ENCODE peak calls at places on chromosome 6, in five cellular contexts. G is A549, X is stomach, E is heart left ventricle, K is fibroblast of lung. Z is an unnamed sample.

GRCh38 chr6:240151-240550 is 52.1 kb upstream of the DUSP22 start:
- DNase-seq in G (no peak), X (no peak), E (no peak), K (no peak), Z (no peak)

GRCh38 chr6:95240514-95240913 is 336.8 kb upstream of the MANEA start:
- DNase-seq in G (no peak), X (no peak), E (no peak), K (no peak), Z (no peak)

GRCh38 chr6:42133926-42134325 is 8.5 kb downstream of the C6orf132 start:
- DNase-seq in G (no peak), X (no peak), E (no peak), K (no peak), Z (no peak)

GRCh38 chr6:53309059-53309896 is 39.5 kb downstream of the ELOVL5 start:
- DNase-seq in G (no peak), X (peak), E (peak), K (peak), Z (peak)

GRCh38 chr6:4017847-4018193 is 61.1 kb downstream of the FAM217A start:
- DNase-seq in G (no peak), X (no peak), E (no peak), K (peak), Z (no peak)

GRCh38 chr6:15132854-15133670 is 112.8 kb upstream of the JARID2 start:
- DNase-seq in G (peak), X (no peak), E (no peak), K (peak), Z (no peak)

GRCh38 chr6:41704028-41704427 is 31.4 kb downstream of the TFEB start:
- DNase-seq in G (no peak), X (no peak), E (no peak), K (no peak), Z (no peak)

GRCh38 chr6:151059612-151060095 is 180.1 kb upstream of the AKAP12 start:
- DNase-seq in G (no peak), X (no peak), E (no peak), K (peak), Z (no peak)

GRCh38 chr6:43628392-43629103 is 516 bp downstream of the GTPBP2 start:
- DNase-seq in G (peak), X (peak), E (peak), K (peak), Z (no peak)

GRCh38 chr6:43622541-43622940 is 6.5 kb downstream of the GTPBP2 start:
- DNase-seq in G (no peak), X (no peak), E (no peak), K (no peak), Z (no peak)

GRCh38 chr6:117549606-117550005 is 52.7 kb downstream of the GOPC start:
- DNase-seq in G (no peak), X (no peak), E (no peak), K (no peak), Z (no peak)

GRCh38 chr6:128350416-128351254 is 169.8 kb downstream of the PTPRK start:
- DNase-seq in G (peak), X (no peak), E (no peak), K (no peak), Z (no peak)

GRCh38 chr6:54307412-54308036 is 717 bp upstream of the TINAG start:
- DNase-seq in G (peak), X (no peak), E (no peak), K (no peak), Z (no peak)

GRCh38 chr6:109308018-109308492 is 74.2 kb downstream of the CD164 start:
- DNase-seq in G (peak), X (peak), E (peak), K (peak), Z (peak)

GRCh38 chr6:24405262-24405661 is 2.5 kb downstream of the MRS2 start:
- DNase-seq in G (no peak), X (no peak), E (no peak), K (no peak), Z (no peak)

GRCh38 chr6:139247618-139248017 is 44.2 kb downstream of the TXLNB start:
- DNase-seq in G (no peak), X (no peak), E (no peak), K (no peak), Z (no peak)

GRCh38 chr6:119351005-119351394 is 1.4 kb upstream of the MAN1A1 start:
- DNase-seq in G (no peak), X (no peak), E (no peak), K (peak), Z (no peak)

GRCh38 chr6:38933426-38933825 is 115.2 kb upstream of the GLP1R start:
- DNase-seq in G (peak), X (no peak), E (no peak), K (peak), Z (peak)

GRCh38 chr6:109165392-109165964 is 70.2 kb downstream of the CEP57L1 start:
- DNase-seq in G (no peak), X (no peak), E (peak), K (peak), Z (no peak)

GRCh38 chr6:130178692-130179091 is 44.1 kb downstream of the SAMD3 start:
- DNase-seq in G (peak), X (no peak), E (no peak), K (peak), Z (no peak)

GRCh38 chr6:119565893-119566292 is 216.3 kb upstream of the MAN1A1 start:
- DNase-seq in G (no peak), X (no peak), E (no peak), K (no peak), Z (no peak)

GRCh38 chr6:170237999-170238740 is 52.7 kb downstream of the DLL1 start:
- DNase-seq in G (no peak), X (no peak), E (no peak), K (no peak), Z (no peak)

GRCh38 chr6:26330835-26331808 is 33.9 kb upstream of the BTN3A2 start:
- DNase-seq in G (no peak), X (no peak), E (no peak), K (no peak), Z (no peak)

GRCh38 chr6:39079197-39079596 is 30.6 kb downstream of the GLP1R start:
- DNase-seq in G (no peak), X (no peak), E (no peak), K (no peak), Z (no peak)

GRCh38 chr6:167699141-167700036 is 127.3 kb upstream of the AFDN start:
- DNase-seq in G (no peak), X (peak), E (peak), K (no peak), Z (no peak)

GRCh38 chr6:105795913-105796517 is 290.1 kb upstream of the PRDM1 start:
- DNase-seq in G (peak), X (peak), E (no peak), K (no peak), Z (peak)

GRCh38 chr6:75691012-75691411 is 58.0 kb upstream of the MYO6 start:
- DNase-seq in G (no peak), X (no peak), E (no peak), K (peak), Z (no peak)

GRCh38 chr6:40805336-40805735 is 218.2 kb upstream of the LRFN2 start:
- DNase-seq in G (no peak), X (no peak), E (no peak), K (no peak), Z (no peak)

GRCh38 chr6:78810146-78810545 is 57.2 kb upstream of the IRAK1BP1 start:
- DNase-seq in G (peak), X (no peak), E (no peak), K (peak), Z (peak)

GRCh38 chr6:69832558-69832957 is 33.8 kb upstream of the COL19A1 start:
- DNase-seq in G (no peak), X (no peak), E (no peak), K (no peak), Z (no peak)
- H3K4me3 ChIP-seq in G (no peak), X (no peak), E (no peak), K (no peak), Z (no peak)

GRCh38 chr6:159043236-159043635 is 1.6 kb downstream of the TAGAP start:
- DNase-seq in G (no peak), X (no peak), E (no peak), K (no peak), Z (no peak)
- H3K4me3 ChIP-seq in G (no peak), X (peak), E (no peak), K (no peak), Z (no peak)

GRCh38 chr6:158853872-158854213 is 34.7 kb upstream of the EZR start:
- DNase-seq in G (peak), X (no peak), E (no peak), K (no peak), Z (no peak)
- H3K4me3 ChIP-seq in G (peak), X (no peak), E (no peak), K (no peak), Z (no peak)

DNA sequence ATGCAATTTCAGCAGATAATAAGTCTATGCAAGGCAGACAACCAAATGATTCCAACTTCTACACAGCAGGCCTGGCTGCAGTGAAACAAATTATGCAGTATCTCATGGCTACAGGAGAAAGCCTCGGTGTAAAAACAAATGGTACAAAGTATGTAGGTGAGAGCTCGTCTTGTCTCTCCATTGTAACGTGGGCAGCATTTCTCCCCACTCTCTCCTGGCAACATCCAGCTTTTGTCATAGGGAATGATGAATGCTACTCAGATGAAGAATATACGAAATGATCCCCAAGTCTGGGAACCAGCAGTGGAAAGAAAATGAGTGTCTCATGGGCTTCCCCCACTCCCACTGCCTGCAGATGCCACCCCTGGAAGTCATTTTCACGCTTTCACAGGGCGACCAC is 32.4 kb downstream of the FYN start:
- DNase-seq in G (no peak), X (no peak), E (no peak), K (no peak), Z (no peak)
- H3K4me3 ChIP-seq in G (no peak), X (no peak), E (no peak), K (no peak), Z (no peak)

GRCh38 chr6:10413850-10414765 is 766 bp downstream of the TFAP2A start:
- DNase-seq in G (peak), X (no peak), E (no peak), K (no peak), Z (no peak)
- H3K4me3 ChIP-seq in G (peak), X (peak), E (no peak), K (no peak), Z (peak)

GRCh38 chr6:14125346-14125745 is 7.8 kb downstream of the CD83 start:
- DNase-seq in G (no peak), X (no peak), E (no peak), K (no peak), Z (no peak)

GRCh38 chr6:14119764-14120163 is 2.2 kb downstream of the CD83 start:
- DNase-seq in G (no peak), X (no peak), E (no peak), K (peak), Z (no peak)

GRCh38 chr6:14120556-14120955 is 3.0 kb downstream of the CD83 start:
- DNase-seq in G (no peak), X (no peak), E (no peak), K (no peak), Z (no peak)

GRCh38 chr6:14123331-14124105 is 5.9 kb downstream of the CD83 start:
- DNase-seq in G (no peak), X (no peak), E (no peak), K (no peak), Z (no peak)

GRCh38 chr6:14121936-14122344 is 4.4 kb downstream of the CD83 start:
- DNase-seq in G (no peak), X (no peak), E (peak), K (no peak), Z (no peak)
- H3K4me3 ChIP-seq in G (no peak), X (no peak), E (no peak), K (no peak), Z (no peak)

GRCh38 chr6:33432546-33432945 is 12.7 kb downstream of the SYNGAP1 start:
- DNase-seq in G (no peak), X (no peak), E (no peak), K (no peak), Z (no peak)
- H3K4me3 ChIP-seq in G (no peak), X (no peak), E (no peak), K (no peak), Z (no peak)

DNA sequence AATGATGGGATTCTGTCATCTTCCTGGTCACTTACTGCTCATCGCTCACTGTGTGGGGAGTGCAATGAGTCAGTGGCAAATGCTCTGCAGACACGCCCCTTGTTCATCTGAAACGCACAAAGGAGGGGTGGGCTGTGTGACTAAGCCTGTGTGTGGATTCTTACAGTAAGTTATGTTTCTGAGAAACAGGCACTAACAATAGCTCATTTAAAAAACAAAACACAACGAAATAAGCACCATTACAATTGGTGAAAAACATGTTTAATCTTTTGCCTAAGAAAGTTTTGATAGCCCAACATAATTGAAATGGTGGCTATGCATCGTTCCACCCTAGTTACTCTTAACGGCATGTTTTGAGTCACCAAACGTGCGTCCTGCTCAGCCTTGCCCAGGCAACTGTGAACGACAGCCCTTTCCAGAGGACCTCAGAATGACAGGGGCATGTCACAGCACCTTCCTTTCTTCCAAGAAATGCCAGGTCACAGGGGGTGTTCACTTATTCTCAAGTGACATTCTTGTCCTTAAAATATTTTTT is 118.4 kb upstream of the SGK1 start:
- DNase-seq in G (peak), X (no peak), E (peak), K (peak), Z (no peak)
- H3K4me3 ChIP-seq in G (peak), X (no peak), E (no peak), K (no peak), Z (no peak)

GRCh38 chr6:36886948-36887347 is 1.2 kb downstream of the C6orf89 start:
- DNase-seq in G (no peak), X (no peak), E (no peak), K (no peak), Z (no peak)
- H3K4me3 ChIP-seq in G (peak), X (peak), E (no peak), K (peak), Z (peak)

GRCh38 chr6:56841751-56842150 is 113.2 kb upstream of the BEND6 start:
- DNase-seq in G (no peak), X (no peak), E (no peak), K (no peak), Z (no peak)

GRCh38 chr6:56842602-56843475 is 112.1 kb upstream of the BEND6 start:
- DNase-seq in G (no peak), X (no peak), E (peak), K (peak), Z (no peak)

GRCh38 chr6:56841372-56841749 is 113.5 kb upstream of the BEND6 start:
- DNase-seq in G (no peak), X (no peak), E (no peak), K (no peak), Z (no peak)

GRCh38 chr6:56845027-56845426 is 109.9 kb upstream of the BEND6 start:
- DNase-seq in G (no peak), X (no peak), E (no peak), K (no peak), Z (no peak)

DNA sequence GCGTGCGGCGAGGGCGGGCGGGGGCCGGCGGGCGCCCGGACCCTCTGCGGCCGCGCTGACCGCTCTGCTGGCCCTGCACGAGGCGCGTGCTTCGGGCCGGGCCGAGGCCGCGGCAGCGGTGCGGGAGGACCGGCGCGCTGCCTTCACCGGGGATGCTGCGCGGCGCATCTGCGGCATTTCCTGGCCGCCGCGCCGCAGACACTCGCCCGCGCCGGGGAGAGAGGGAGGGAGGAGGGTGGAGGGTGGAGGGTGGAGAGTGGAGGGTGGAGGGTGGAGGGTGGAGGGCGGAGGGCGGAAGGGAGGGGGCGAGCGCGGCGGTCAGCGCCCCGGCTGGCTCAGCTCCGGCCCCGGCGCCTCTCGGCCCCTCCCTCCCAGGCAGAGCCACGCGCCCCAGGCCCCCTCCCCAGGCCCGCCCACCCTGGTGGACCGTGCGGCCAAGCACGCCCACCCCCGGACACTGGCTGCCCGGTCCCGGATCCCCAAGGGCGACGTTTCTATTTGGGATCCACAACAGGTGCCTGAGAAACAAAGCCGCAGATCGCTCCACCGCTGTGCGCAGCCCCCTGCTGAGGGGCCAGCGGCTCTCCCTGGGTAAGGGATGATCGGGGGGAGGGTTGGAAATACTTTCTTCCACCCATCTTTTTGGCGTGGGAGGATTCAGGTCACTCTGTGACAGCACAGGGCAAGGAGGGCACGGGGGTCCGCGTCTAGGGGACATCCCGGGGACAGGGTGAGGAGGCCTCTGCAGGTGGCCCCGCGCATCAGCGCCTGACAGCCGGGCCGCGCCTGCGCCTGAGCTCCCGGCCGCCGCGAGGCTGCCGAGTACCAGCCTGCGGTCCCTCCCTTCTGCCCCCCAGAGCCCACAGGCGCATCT is 111.2 kb upstream of the BEND6 start:
- DNase-seq in G (peak), X (peak), E (peak), K (peak), Z (no peak)
- H3K4me3 ChIP-seq in G (peak), X (peak), E (peak), K (peak), Z (peak)

Z was measured in LNCaP clone FGC.